ENCODE peak calls at places on chromosome 18, in six cellular contexts. M is A549, K is K562, C is HepG2, H is endothelial cell of umbilical vein, D is GM12878. Y is an unnamed sample.

GRCh38 chr18:77057043-77057442 is 75.5 kb downstream of the MBP start:
- DNase-seq in M (no peak), K (no peak), C (no peak), H (no peak), D (no peak), Y (peak)

GRCh38 chr18:47901624-47902362 is 28.7 kb downstream of the SMAD2 start:
- DNase-seq in M (no peak), K (no peak), C (no peak), H (no peak), D (peak), Y (peak)

GRCh38 chr18:59950215-59950944 is 50.6 kb downstream of the PMAIP1 start:
- DNase-seq in M (no peak), K (no peak), C (no peak), H (no peak), D (no peak), Y (no peak)

GRCh38 chr18:75125359-75126331 is 83.3 kb downstream of the PTGR3 start:
- DNase-seq in M (no peak), K (no peak), C (peak), H (no peak), D (no peak), Y (no peak)

GRCh38 chr18:63253428-63254372 is 65.9 kb downstream of the BCL2 start:
- DNase-seq in M (no peak), K (no peak), C (no peak), H (no peak), D (no peak), Y (no peak)

GRCh38 chr18:37107748-37108522 is 279.0 kb downstream of the KIAA1328 start:
- DNase-seq in M (no peak), K (no peak), C (no peak), H (no peak), D (no peak), Y (no peak)

GRCh38 chr18:58117685-58118403 is 73.8 kb downstream of the NEDD4L start:
- DNase-seq in M (peak), K (peak), C (peak), H (peak), D (no peak), Y (peak)

GRCh38 chr18:49842656-49843055 is 29.3 kb upstream of the ACAA2 start:
- DNase-seq in M (no peak), K (no peak), C (no peak), H (no peak), D (no peak), Y (no peak)

GRCh38 chr18:5434425-5434824 is 109.4 kb downstream of the EPB41L3 start:
- DNase-seq in M (no peak), K (no peak), C (no peak), H (no peak), D (no peak), Y (no peak)

GRCh38 chr18:3604626-3605408 is 154.8 kb downstream of the TGIF1 start:
- DNase-seq in M (peak), K (no peak), C (peak), H (peak), D (peak), Y (peak)

GRCh38 chr18:46226461-46226860 is 122.3 kb downstream of the HAUS1 start:
- DNase-seq in M (no peak), K (no peak), C (no peak), H (no peak), D (no peak), Y (no peak)

GRCh38 chr18:45771587-45771986 is 47.6 kb downstream of the SLC14A1 start:
- DNase-seq in M (no peak), K (no peak), C (no peak), H (no peak), D (no peak), Y (no peak)

GRCh38 chr18:8699948-8700347 is 5.4 kb upstream of the MTCL1 start:
- DNase-seq in M (no peak), K (no peak), C (no peak), H (no peak), D (no peak), Y (peak)

GRCh38 chr18:62868645-62869044 is 153.3 kb downstream of the PHLPP1 start:
- DNase-seq in M (no peak), K (no peak), C (no peak), H (no peak), D (no peak), Y (no peak)

GRCh38 chr18:8987250-8987649 is 115.2 kb upstream of the NDUFV2 start:
- DNase-seq in M (no peak), K (no peak), C (no peak), H (no peak), D (no peak), Y (no peak)

GRCh38 chr18:76491436-76491800 is 3.6 kb downstream of the ZNF516 start:
- DNase-seq in M (peak), K (peak), C (peak), H (no peak), D (no peak), Y (peak)

GRCh38 chr18:28884304-28884703 is 707.4 kb upstream of the CDH2 start:
- DNase-seq in M (no peak), K (no peak), C (no peak), H (no peak), D (no peak), Y (no peak)

GRCh38 chr18:55076643-55077218 is 117.5 kb upstream of the CCDC68 start:
- DNase-seq in M (no peak), K (no peak), C (no peak), H (no peak), D (no peak), Y (no peak)

GRCh38 chr18:59273936-59274928 is 978 bp upstream of the RAX start:
- DNase-seq in M (no peak), K (no peak), C (no peak), H (no peak), D (no peak), Y (no peak)

GRCh38 chr18:62066121-62066818 is 120.6 kb downstream of the PIGN start:
- DNase-seq in M (no peak), K (peak), C (peak), H (no peak), D (no peak), Y (no peak)

GRCh38 chr18:27668126-27668525 is 483.0 kb upstream of the CHST9 start:
- DNase-seq in M (no peak), K (no peak), C (no peak), H (no peak), D (no peak), Y (no peak)

GRCh38 chr18:58226476-58226875 is 182.4 kb downstream of the NEDD4L start:
- DNase-seq in M (no peak), K (no peak), C (no peak), H (no peak), D (no peak), Y (no peak)

GRCh38 chr18:74496508-74497307 is 545 bp downstream of the CNDP2 start:
- DNase-seq in M (peak), K (peak), C (peak), H (no peak), D (no peak), Y (peak)

GRCh38 chr18:50709215-50709614 is 110.6 kb downstream of the MRO start:
- DNase-seq in M (no peak), K (no peak), C (no peak), H (no peak), D (no peak), Y (no peak)

GRCh38 chr18:68428026-68428425 is 286.9 kb downstream of the TMX3 start:
- DNase-seq in M (no peak), K (no peak), C (no peak), H (peak), D (no peak), Y (no peak)

GRCh38 chr18:46677609-46678470 is 20.8 kb upstream of the LOXHD1 start:
- DNase-seq in M (peak), K (no peak), C (no peak), H (no peak), D (no peak), Y (no peak)

GRCh38 chr18:48072428-48073204 is 142.2 kb upstream of the SMAD2 start:
- DNase-seq in M (no peak), K (no peak), C (no peak), H (no peak), D (no peak), Y (no peak)

GRCh38 chr18:74249181-74249968 is 42.4 kb downstream of the CYB5A start:
- DNase-seq in M (peak), K (no peak), C (peak), H (no peak), D (no peak), Y (peak)

GRCh38 chr18:65968605-65969004 is 217.8 kb downstream of the CDH7 start:
- DNase-seq in M (peak), K (no peak), C (no peak), H (no peak), D (no peak), Y (no peak)

GRCh38 chr18:9771261-9771976 is 63.3 kb downstream of the RAB31 start:
- DNase-seq in M (peak), K (peak), C (peak), H (peak), D (no peak), Y (peak)

GRCh38 chr18:58161659-58162058 is 117.6 kb downstream of the NEDD4L start:
- DNase-seq in M (peak), K (peak), C (no peak), H (no peak), D (no peak), Y (no peak)

GRCh38 chr18:12485479-12486105 is 77.9 kb downstream of the PRELID3A start:
- DNase-seq in M (no peak), K (no peak), C (no peak), H (no peak), D (no peak), Y (no peak)
- TF ChIP-seq MYC in M (no peak), K (no peak), C (no peak), H (no peak), D (no peak), Y (no peak)

DNA sequence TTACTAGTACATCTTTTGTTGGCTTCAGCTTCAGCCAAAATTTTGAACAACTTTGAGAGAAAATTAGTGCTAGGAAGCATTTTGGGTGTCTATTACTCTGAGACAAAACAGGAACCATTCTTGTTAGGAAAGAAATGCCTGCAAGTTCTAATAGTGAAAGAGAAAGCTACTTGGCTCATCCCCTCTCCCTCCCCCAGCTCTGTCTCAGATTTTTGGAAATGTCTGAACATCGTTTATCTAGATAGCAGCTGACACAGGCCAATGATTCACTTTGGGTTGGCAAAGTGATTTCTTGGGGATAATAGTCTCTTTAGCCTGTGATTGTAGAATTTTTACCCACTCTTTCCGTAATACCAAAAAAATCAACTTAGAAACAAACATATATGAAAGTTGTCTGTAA is 42.3 kb upstream of the PTPRM start:
- DNase-seq in M (no peak), K (no peak), C (no peak), H (no peak), D (no peak), Y (no peak)
- TF ChIP-seq MYC in M (no peak), K (no peak), C (no peak), H (no peak), D (no peak), Y (no peak)

GRCh38 chr18:939167-939566 is 34.5 kb downstream of the ADCYAP1 start:
- DNase-seq in M (peak), K (no peak), C (no peak), H (no peak), D (no peak), Y (no peak)

GRCh38 chr18:950026-950631 is 45.5 kb downstream of the ADCYAP1 start:
- DNase-seq in M (no peak), K (no peak), C (no peak), H (no peak), D (no peak), Y (no peak)

GRCh38 chr18:941331-941730 is 36.7 kb downstream of the ADCYAP1 start:
- DNase-seq in M (no peak), K (no peak), C (no peak), H (no peak), D (no peak), Y (no peak)

GRCh38 chr18:939958-940357 is 35.3 kb downstream of the ADCYAP1 start:
- DNase-seq in M (no peak), K (no peak), C (no peak), H (no peak), D (no peak), Y (no peak)

GRCh38 chr18:944440-944839 is 39.8 kb downstream of the ADCYAP1 start:
- DNase-seq in M (no peak), K (no peak), C (no peak), H (no peak), D (no peak), Y (no peak)
- TF ChIP-seq MYC in M (no peak), K (no peak), C (no peak), H (no peak), D (no peak), Y (no peak)

GRCh38 chr18:22026889-22027288 is 142.5 kb upstream of the GATA6 start:
- DNase-seq in M (no peak), K (no peak), C (no peak), H (no peak), D (no peak), Y (no peak)

GRCh38 chr18:22034276-22034675 is 135.1 kb upstream of the GATA6 start:
- DNase-seq in M (no peak), K (no peak), C (no peak), H (no peak), D (no peak), Y (no peak)

GRCh38 chr18:22032392-22032961 is 136.9 kb upstream of the GATA6 start:
- DNase-seq in M (peak), K (no peak), C (peak), H (peak), D (peak), Y (no peak)

GRCh38 chr18:22033085-22033484 is 136.3 kb upstream of the GATA6 start:
- DNase-seq in M (no peak), K (no peak), C (no peak), H (no peak), D (no peak), Y (no peak)

DNA sequence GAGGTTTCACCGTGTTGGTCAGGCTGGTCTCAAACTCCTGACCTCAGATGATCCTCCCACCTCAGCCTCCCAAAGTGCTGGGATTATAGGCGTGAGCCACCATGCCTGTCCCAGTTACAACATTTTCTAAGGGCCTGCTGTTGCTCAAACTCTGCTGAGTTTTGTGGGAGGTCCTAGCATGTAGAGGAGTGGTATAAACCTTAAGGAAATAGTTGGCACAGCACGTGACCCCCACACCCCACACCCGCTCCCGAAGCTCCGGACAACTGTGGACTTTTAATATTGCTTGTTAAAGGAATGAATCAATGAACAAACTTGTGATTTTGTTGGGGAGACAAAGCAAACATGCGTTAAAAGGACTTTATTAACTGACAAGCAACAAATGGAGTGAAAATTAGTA is 137.8 kb upstream of the GATA6 start:
- DNase-seq in M (no peak), K (no peak), C (no peak), H (no peak), D (no peak), Y (no peak)
- TF ChIP-seq MYC in M (no peak), K (no peak), C (no peak), H (no peak), D (no peak), Y (no peak)